ENCODE peak calls at places on chromosomes 1 and 21, in seven cellular contexts. One of them, this sample, is unnamed.

GRCh38 chr21:35401476-35401875 is 352.4 kb upstream of the RUNX1 start:
- DNase-seq in germinal center: no peak
- DNase-seq in AG08396: no peak
- DNase-seq in GM03348: peak
- DNase-seq in adrenal gland: no peak
- DNase-seq in caudate nucleus: no peak
- DNase-seq in MM.1S: no peak
- DNase-seq in this sample: no peak

GRCh38 chr1:55232448-55233148 is 17.4 kb upstream of the USP24 start:
- DNase-seq in germinal center: no peak
- DNase-seq in AG08396: no peak
- DNase-seq in GM03348: no peak
- DNase-seq in adrenal gland: no peak
- DNase-seq in caudate nucleus: no peak
- DNase-seq in MM.1S: no peak
- DNase-seq in this sample: no peak

GRCh38 chr1:165144757-165145397 is 211.6 kb downstream of the LMX1A start:
- DNase-seq in germinal center: peak
- DNase-seq in AG08396: peak
- DNase-seq in GM03348: peak
- DNase-seq in adrenal gland: peak
- DNase-seq in caudate nucleus: peak
- DNase-seq in MM.1S: peak
- DNase-seq in this sample: no peak

GRCh38 chr1:97489834-97490233 is 431.0 kb downstream of the DPYD start:
- DNase-seq in germinal center: no peak
- DNase-seq in AG08396: no peak
- DNase-seq in GM03348: peak
- DNase-seq in adrenal gland: no peak
- DNase-seq in caudate nucleus: no peak
- DNase-seq in MM.1S: no peak
- DNase-seq in this sample: no peak

GRCh38 chr1:182163821-182164223 is 102.3 kb upstream of the ZNF648 start:
- DNase-seq in germinal center: no peak
- DNase-seq in AG08396: peak
- DNase-seq in GM03348: peak
- DNase-seq in adrenal gland: peak
- DNase-seq in caudate nucleus: peak
- DNase-seq in MM.1S: no peak
- DNase-seq in this sample: no peak

GRCh38 chr1:201916649-201917249 is 28.1 kb downstream of the SHISA4 start:
- DNase-seq in germinal center: no peak
- DNase-seq in AG08396: peak
- DNase-seq in GM03348: peak
- DNase-seq in adrenal gland: peak
- DNase-seq in caudate nucleus: no peak
- DNase-seq in MM.1S: peak
- DNase-seq in this sample: no peak

GRCh38 chr1:94209425-94209824 is 28.0 kb downstream of the ARHGAP29 start:
- DNase-seq in germinal center: no peak
- DNase-seq in AG08396: peak
- DNase-seq in GM03348: peak
- DNase-seq in adrenal gland: no peak
- DNase-seq in caudate nucleus: no peak
- DNase-seq in MM.1S: no peak
- DNase-seq in this sample: no peak

GRCh38 chr1:189374816-189375215 is 1102.8 kb downstream of the BRINP3 start:
- DNase-seq in germinal center: no peak
- DNase-seq in AG08396: no peak
- DNase-seq in GM03348: no peak
- DNase-seq in adrenal gland: no peak
- DNase-seq in caudate nucleus: no peak
- DNase-seq in MM.1S: no peak
- DNase-seq in this sample: no peak

GRCh38 chr1:68213843-68214242 is 18.5 kb downstream of the WLS start:
- DNase-seq in germinal center: no peak
- DNase-seq in AG08396: peak
- DNase-seq in GM03348: peak
- DNase-seq in adrenal gland: peak
- DNase-seq in caudate nucleus: no peak
- DNase-seq in MM.1S: no peak
- DNase-seq in this sample: no peak

GRCh38 chr21:32717851-32718316 is 9.9 kb downstream of the SYNJ1 start:
- DNase-seq in germinal center: no peak
- DNase-seq in AG08396: no peak
- DNase-seq in GM03348: no peak
- DNase-seq in adrenal gland: no peak
- DNase-seq in caudate nucleus: no peak
- DNase-seq in MM.1S: no peak
- DNase-seq in this sample: no peak

GRCh38 chr1:145425436-145426029 is at the start of gene NBPF20:
- DNase-seq in germinal center: peak
- DNase-seq in AG08396: peak
- DNase-seq in GM03348: peak
- DNase-seq in adrenal gland: peak
- DNase-seq in caudate nucleus: peak
- DNase-seq in MM.1S: peak
- DNase-seq in this sample: peak

GRCh38 chr1:97925161-97925560 is 4.3 kb upstream of the DPYD start:
- DNase-seq in germinal center: no peak
- DNase-seq in AG08396: no peak
- DNase-seq in GM03348: no peak
- DNase-seq in adrenal gland: no peak
- DNase-seq in caudate nucleus: no peak
- DNase-seq in MM.1S: no peak
- DNase-seq in this sample: no peak

GRCh38 chr1:237570530-237570929 is 320.2 kb downstream of the ZP4 start:
- DNase-seq in germinal center: no peak
- DNase-seq in AG08396: no peak
- DNase-seq in GM03348: no peak
- DNase-seq in adrenal gland: no peak
- DNase-seq in caudate nucleus: no peak
- DNase-seq in MM.1S: no peak
- DNase-seq in this sample: no peak

GRCh38 chr1:34983700-34984355 is 1.3 kb downstream of the TMEM35B start:
- DNase-seq in germinal center: no peak
- DNase-seq in AG08396: no peak
- DNase-seq in GM03348: no peak
- DNase-seq in adrenal gland: no peak
- DNase-seq in caudate nucleus: no peak
- DNase-seq in MM.1S: no peak
- DNase-seq in this sample: no peak

GRCh38 chr1:24928631-24929090 is 1.4 kb downstream of the RUNX3 start:
- DNase-seq in germinal center: no peak
- DNase-seq in AG08396: no peak
- DNase-seq in GM03348: no peak
- DNase-seq in adrenal gland: no peak
- DNase-seq in caudate nucleus: no peak
- DNase-seq in MM.1S: peak
- DNase-seq in this sample: no peak

GRCh38 chr1:33343539-33343938 is 22.6 kb upstream of the A3GALT2 start:
- DNase-seq in germinal center: no peak
- DNase-seq in AG08396: no peak
- DNase-seq in GM03348: no peak
- DNase-seq in adrenal gland: peak
- DNase-seq in caudate nucleus: no peak
- DNase-seq in MM.1S: no peak
- DNase-seq in this sample: no peak

GRCh38 chr1:24391882-24392603 is 21.5 kb downstream of the STPG1 start:
- DNase-seq in germinal center: peak
- DNase-seq in AG08396: peak
- DNase-seq in GM03348: peak
- DNase-seq in adrenal gland: peak
- DNase-seq in caudate nucleus: peak
- DNase-seq in MM.1S: peak
- DNase-seq in this sample: no peak

GRCh38 chr1:47764461-47765046 is 232.6 kb downstream of the TRABD2B start:
- DNase-seq in germinal center: no peak
- DNase-seq in AG08396: no peak
- DNase-seq in GM03348: no peak
- DNase-seq in adrenal gland: no peak
- DNase-seq in caudate nucleus: no peak
- DNase-seq in MM.1S: no peak
- DNase-seq in this sample: peak

GRCh38 chr1:239574112-239574511 is 187.7 kb downstream of the CHRM3 start:
- DNase-seq in germinal center: no peak
- DNase-seq in AG08396: no peak
- DNase-seq in GM03348: no peak
- DNase-seq in adrenal gland: no peak
- DNase-seq in caudate nucleus: no peak
- DNase-seq in MM.1S: no peak
- DNase-seq in this sample: no peak

GRCh38 chr1:105087496-105087895 is 1337.8 kb downstream of the AMY1C start:
- DNase-seq in germinal center: no peak
- DNase-seq in AG08396: no peak
- DNase-seq in GM03348: no peak
- DNase-seq in adrenal gland: no peak
- DNase-seq in caudate nucleus: no peak
- DNase-seq in MM.1S: no peak
- DNase-seq in this sample: peak

GRCh38 chr1:25042876-25043580 is 113.0 kb upstream of the RUNX3 start:
- DNase-seq in germinal center: no peak
- DNase-seq in AG08396: no peak
- DNase-seq in GM03348: no peak
- DNase-seq in adrenal gland: no peak
- DNase-seq in caudate nucleus: no peak
- DNase-seq in MM.1S: no peak
- DNase-seq in this sample: no peak

GRCh38 chr1:58874757-58875755 is 91.2 kb upstream of the JUN start:
- DNase-seq in germinal center: no peak
- DNase-seq in AG08396: peak
- DNase-seq in GM03348: peak
- DNase-seq in adrenal gland: no peak
- DNase-seq in caudate nucleus: peak
- DNase-seq in MM.1S: peak
- DNase-seq in this sample: no peak

This sample was measured in RWPE2.